ENCODE peak calls at places on chromosomes 16 and 17, in four cellular contexts. P is cardiac muscle cell, L is HT-29, K is endothelial cell of umbilical vein. Q is an unnamed sample.

GRCh38 chr16:19014456-19014855 is 30.7 kb downstream of the TMC7 start:
- DNase-seq in L (peak; percentile 35), K (no peak), P (peak; percentile 22), Q (peak; percentile 67)

GRCh38 chr16:9371713-9372448 is 280.4 kb downstream of the HAPSTR1 start:
- DNase-seq in L (no peak), P (no peak), K (no peak), Q (no peak)

GRCh38 chr16:83937922-83938875 is 14.8 kb upstream of the OSGIN1 start:
- DNase-seq in K (no peak), L (no peak), P (no peak), Q (no peak)

GRCh38 chr17:50884354-50885311 is 18.5 kb upstream of the TOB1 start:
- DNase-seq in P (peak; percentile 54), L (peak; percentile 88), K (no peak), Q (no peak)

GRCh38 chr17:50541916-50542688 is 4.9 kb upstream of the SPATA20 start:
- DNase-seq in K (peak; percentile 87), L (peak; percentile 84), P (peak; percentile 87), Q (peak; percentile 83)

GRCh38 chr16:11526921-11527320 is 59.8 kb downstream of the LITAF start:
- DNase-seq in P (no peak), K (no peak), L (no peak), Q (no peak)

GRCh38 chr16:28543072-28543471 is 4.3 kb upstream of the NUPR1 start:
- DNase-seq in K (no peak), P (no peak), L (peak; percentile 45), Q (no peak)

GRCh38 chr17:10804546-10804945 is 647 bp upstream of the TMEM238L start:
- DNase-seq in P (no peak), L (no peak), K (no peak), Q (no peak)

GRCh38 chr17:71402661-71403141 is 718.1 kb upstream of the SOX9 start:
- DNase-seq in K (no peak), P (no peak), L (peak; percentile 32), Q (no peak)

GRCh38 chr17:82440991-82441627 is 9.4 kb downstream of the CYBC1 start:
- DNase-seq in P (peak; percentile 49), K (no peak), L (no peak), Q (no peak)

GRCh38 chr17:40561871-40562611 is 3.2 kb downstream of the CCR7 start:
- DNase-seq in L (no peak), K (no peak), P (no peak), Q (no peak)

Q was measured in G401.